ENCODE peak calls at places on chromosomes 1 and 21, in six cellular contexts. T is mesenchymal stem cell, V is HCT116, S is foreskin keratinocyte, I is psoas muscle, G is DND-41. P is an unnamed sample. For H3K4me1, the result is how much of the 10 kb centered on the place peaks cover.

GRCh38 chr1:234584926-234585325 is 25.1 kb downstream of the IRF2BP2 start:
- DNase-seq in I (peak), G (no peak), V (no peak), T (peak), S (no peak), P (no peak)

GRCh38 chr1:41235893-41236292 is 6.2 kb downstream of the SCMH1 start:
- DNase-seq in T (no peak), I (no peak), V (no peak), S (no peak), G (no peak), P (no peak)

GRCh38 chr1:228393811-228394570 is 12.6 kb downstream of the TRIM11 start:
- DNase-seq in I (no peak), V (no peak), S (no peak), G (no peak), T (no peak), P (no peak)

GRCh38 chr1:215891266-215891665 is 324.2 kb downstream of the KCTD3 start:
- DNase-seq in G (no peak), S (no peak), V (no peak), I (no peak), T (no peak), P (no peak)

GRCh38 chr1:159444507-159444906 is 5.0 kb downstream of the OR10J1 start:
- DNase-seq in V (no peak), T (no peak), I (no peak), S (no peak), G (no peak), P (no peak)

GRCh38 chr1:152623203-152623844 is 421 bp upstream of the LCE3A start:
- DNase-seq in S (no peak), I (no peak), T (no peak), V (no peak), G (no peak), P (no peak)

GRCh38 chr1:242470774-242471173 is 53.7 kb downstream of the PLD5 start:
- DNase-seq in V (no peak), S (no peak), I (no peak), G (no peak), T (no peak), P (no peak)

GRCh38 chr21:42145569-42146250 is 73.2 kb upstream of the ABCG1 start:
- DNase-seq in T (peak), I (no peak), V (peak), S (no peak), G (peak), P (peak)

GRCh38 chr1:183711691-183712401 is 58.7 kb upstream of the APOBEC4 start:
- DNase-seq in V (no peak), S (no peak), I (no peak), G (no peak), T (peak), P (no peak)

GRCh38 chr1:246794261-246795093 is 70.3 kb downstream of the SCCPDH start:
- DNase-seq in I (no peak), V (no peak), S (peak), G (no peak), T (peak), P (no peak)

GRCh38 chr1:169133801-169134558 is 27.5 kb downstream of the ATP1B1 start:
- DNase-seq in G (no peak), V (no peak), S (no peak), T (peak), I (no peak), P (no peak)

GRCh38 chr1:50416150-50416527 is 7.1 kb downstream of the DMRTA2 start:
- DNase-seq in V (no peak), I (no peak), G (no peak), T (no peak), S (no peak), P (peak)

GRCh38 chr1:86416343-86416742 is 7.6 kb upstream of the CLCA2 start:
- DNase-seq in V (no peak), G (no peak), T (no peak), S (no peak), I (no peak), P (no peak)

GRCh38 chr1:4628992-4629391 is 25.4 kb upstream of the AJAP1 start:
- DNase-seq in G (no peak), T (no peak), V (no peak), S (no peak), I (no peak), P (no peak)

GRCh38 chr1:52738863-52739406 is 12.7 kb downstream of the ZYG11B start:
- DNase-seq in T (no peak), G (no peak), I (no peak), V (no peak), S (no peak), P (no peak)

GRCh38 chr1:197619008-197619640 is 156.2 kb downstream of the DENND1B start:
- DNase-seq in V (peak), S (no peak), I (no peak), T (peak), G (no peak), P (no peak)

GRCh38 chr1:203143671-203144070 is 16.1 kb downstream of the ADORA1 start:
- DNase-seq in I (no peak), V (no peak), G (no peak), S (no peak), T (no peak), P (no peak)

GRCh38 chr1:211612786-211613107 is 33.8 kb upstream of the SLC30A1 start:
- DNase-seq in V (no peak), T (no peak), I (no peak), G (no peak), S (no peak), P (no peak)

DNA sequence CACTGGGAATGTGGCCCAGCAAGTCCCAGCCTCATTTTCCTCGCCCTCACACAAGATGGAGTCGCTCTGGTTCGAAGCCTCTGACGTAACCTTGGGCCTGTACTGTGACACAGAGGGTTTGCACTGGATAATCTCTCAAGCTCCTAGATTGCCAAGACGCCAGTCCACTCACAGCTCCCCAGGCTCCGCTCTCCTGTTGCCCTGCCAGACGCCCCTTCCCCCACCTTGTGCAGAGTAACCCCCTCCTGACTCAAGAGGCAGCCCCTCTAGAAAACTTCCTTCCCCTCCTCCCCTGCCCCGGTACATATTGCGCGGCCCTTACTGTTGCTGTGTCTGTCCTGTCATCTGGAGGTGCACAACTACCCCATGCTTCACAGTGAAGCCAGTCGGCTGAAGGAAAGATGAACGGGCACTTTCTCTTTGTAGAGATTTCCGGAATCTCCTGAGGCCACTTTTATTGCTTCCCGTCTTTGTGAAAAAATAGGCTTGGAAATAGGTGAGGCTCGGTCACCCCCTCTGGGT is 996 bp upstream of the KIAA1614 start:
- DNase-seq in V (no peak), I (no peak), G (no peak), S (peak), T (peak), P (peak)
- H3K27ac ChIP-seq in V (no peak), I (peak), G (no peak), S (no peak), T (peak), P (no peak)

DNA sequence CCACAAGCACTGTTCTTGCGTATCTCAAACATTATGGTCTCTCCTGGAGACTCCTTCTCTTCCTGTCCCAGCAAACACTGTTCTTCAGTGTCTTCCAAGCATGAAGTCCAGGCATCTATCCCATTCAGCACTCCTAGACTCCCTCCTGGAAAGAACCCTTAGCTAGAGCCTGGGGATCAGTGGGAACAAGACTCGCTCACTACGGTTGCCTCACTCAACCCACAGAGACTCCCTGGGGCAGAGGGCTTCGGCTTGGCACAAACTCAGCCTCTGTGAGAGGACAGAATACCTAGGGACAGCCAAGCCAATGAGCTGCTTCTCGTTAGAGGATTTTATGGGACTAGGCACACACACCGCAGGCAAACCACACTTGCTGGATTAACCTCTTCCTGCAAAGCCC is 86.5 kb upstream of the IPO9 start:
- DNase-seq in V (no peak), T (no peak), I (peak), G (no peak), S (no peak), P (no peak)
- H3K4me1 ChIP-seq in V (under half), T (under half), I (under half), G (under half), S (under half), P (under half)

GRCh38 chr1:65317866-65318653 is 8.7 kb downstream of the DNAJC6 start:
- DNase-seq in I (no peak), T (no peak), G (no peak), V (no peak), S (no peak), P (no peak)
- H3K27ac ChIP-seq in I (no peak), T (no peak), G (no peak), V (no peak), S (no peak), P (no peak)

GRCh38 chr1:47328992-47329391 is 4.6 kb upstream of the CMPK1 start:
- DNase-seq in S (no peak), V (no peak), G (no peak), I (no peak), T (no peak), P (no peak)
- H3K4me1 ChIP-seq in S (under half), V (under half), G (under half), I (under half), T (under half), P (under half)

GRCh38 chr1:233241782-233242181 is 53.7 kb downstream of the PCNX2 start:
- DNase-seq in I (no peak), G (no peak), S (no peak), V (no peak), T (no peak), P (no peak)

GRCh38 chr1:233242827-233243483 is 52.6 kb downstream of the PCNX2 start:
- DNase-seq in S (no peak), G (no peak), T (no peak), I (no peak), V (no peak), P (no peak)

GRCh38 chr1:233240367-233240766 is 55.2 kb downstream of the PCNX2 start:
- DNase-seq in G (no peak), T (no peak), S (no peak), I (no peak), V (no peak), P (no peak)

GRCh38 chr1:233238884-233239432 is 56.6 kb downstream of the PCNX2 start:
- DNase-seq in V (no peak), T (no peak), I (no peak), G (no peak), S (no peak), P (no peak)

GRCh38 chr1:233240839-233241682 is 54.5 kb downstream of the PCNX2 start:
- DNase-seq in I (peak), V (no peak), G (peak), S (no peak), T (peak), P (peak)
- H3K27ac ChIP-seq in I (no peak), V (no peak), G (no peak), S (no peak), T (no peak), P (no peak)

P was measured in endodermal cell.